ENCODE peak calls at places on chromosomes 2 and 18, in ten cellular contexts. Y, E, K, N, X, J, P, Z, C and D are unnamed samples.

GRCh38 chr2:176637497-176638166 is 368.4 kb downstream of the MTX2 start:
- DNase-seq in E (peak; percentile 34), X (peak; percentile 82), J (peak; percentile 18), N (peak; percentile 24), C (peak; percentile 52), Y (peak; percentile 70), P (peak; percentile 86), Z (no peak), K (peak; percentile 80), D (no peak)

GRCh38 chr2:25286025-25286400 is 55.7 kb downstream of the DNMT3A start:
- DNase-seq in N (no peak), C (peak; percentile 85), Z (no peak), J (no peak), K (peak; percentile 76), X (no peak), E (peak; percentile 44), Y (no peak), P (no peak), D (no peak)

GRCh38 chr18:75809392-75809791 is 381.9 kb upstream of the SMIM21 start:
- DNase-seq in C (no peak), P (no peak), X (no peak), Z (no peak), Y (no peak), K (no peak), J (no peak), E (peak; percentile 16), N (no peak), D (no peak)

GRCh38 chr2:172288603-172289002 is 138.8 kb upstream of the ITGA6 start:
- DNase-seq in X (no peak), J (no peak), C (no peak), P (peak; percentile 34), E (no peak), K (peak; percentile 16), Z (no peak), Y (no peak), N (no peak), D (no peak)

GRCh38 chr2:33529771-33530481 is 53.5 kb downstream of the RASGRP3 start:
- DNase-seq in C (no peak), K (no peak), E (no peak), X (no peak), Z (no peak), J (peak; percentile 85), N (peak; percentile 99), Y (no peak), P (peak; percentile 98), D (no peak)

GRCh38 chr2:48578313-48578712 is 39.3 kb upstream of the GTF2A1L start:
- DNase-seq in E (no peak), K (no peak), C (no peak), Y (no peak), N (no peak), P (no peak), X (no peak), Z (no peak), J (no peak), D (no peak)

GRCh38 chr18:48756511-48757226 is 194.1 kb downstream of the SMAD7 start:
- DNase-seq in X (no peak), K (no peak), P (no peak), Y (no peak), E (no peak), N (no peak), Z (no peak), J (no peak), C (no peak), D (no peak)

GRCh38 chr18:48949051-48949605 is 1.6 kb downstream of the SMAD7 start:
- DNase-seq in N (peak; percentile 64), K (no peak), Z (no peak), C (peak; percentile 86), X (peak; percentile 84), J (no peak), E (peak; percentile 82), Y (peak; percentile 85), P (peak; percentile 67), D (no peak)

GRCh38 chr2:128868686-128869551 is 550.3 kb upstream of the HS6ST1 start:
- DNase-seq in X (no peak), N (no peak), P (peak; percentile 63), C (no peak), K (no peak), Y (no peak), Z (no peak), J (no peak), E (no peak), D (no peak)

GRCh38 chr2:64649013-64649484 is 4.7 kb downstream of the SERTAD2 start:
- DNase-seq in X (no peak), K (no peak), C (no peak), E (peak; percentile 50), J (no peak), Z (no peak), P (no peak), Y (no peak), N (no peak), D (no peak)

GRCh38 chr2:166135152-166135848 is 7.5 kb upstream of the SCN1A start:
- DNase-seq in X (no peak), Z (no peak), J (no peak), C (no peak), K (no peak), P (no peak), E (no peak), Y (no peak), N (no peak), D (no peak)

GRCh38 chr2:162072976-162073775 is 839 bp downstream of the DPP4 start:
- DNase-seq in Z (no peak), Y (peak; percentile 70), C (peak; percentile 53), K (peak; percentile 77), J (peak; percentile 23), P (peak; percentile 50), E (peak; percentile 14), N (peak; percentile 41), X (no peak), D (no peak)

GRCh38 chr2:7029291-7030059 is 112.3 kb downstream of the RNF144A start:
- DNase-seq in P (no peak), Z (no peak), Y (no peak), E (no peak), X (no peak), K (no peak), J (no peak), N (no peak), C (no peak), D (no peak)

GRCh38 chr2:173948827-173949226 is 16.3 kb downstream of the SP3 start:
- DNase-seq in J (no peak), E (no peak), Y (no peak), P (no peak), Z (no peak), C (no peak), N (no peak), K (no peak), X (no peak), D (no peak)

GRCh38 chr18:78798402-78799175 is 181.0 kb upstream of the SALL3 start:
- DNase-seq in Z (peak; percentile 48), K (no peak), J (no peak), N (no peak), E (no peak), C (no peak), Y (peak; percentile 48), P (no peak), X (peak; percentile 68), D (no peak)
- H3K9me3 ChIP-seq in Z (no peaks in the 10 kb centered on the region), K (no peaks in the 10 kb centered on the region), J (no peaks in the 10 kb centered on the region), N (peaks cover 5% of the 10 kb centered on the region), E (no peaks in the 10 kb centered on the region), C (no peaks in the 10 kb centered on the region), Y (no peaks in the 10 kb centered on the region), P (no peaks in the 10 kb centered on the region), X (no peaks in the 10 kb centered on the region), D (no peaks in the 10 kb centered on the region)

GRCh38 chr2:144429396-144430112 is 90.4 kb downstream of the ZEB2 start:
- DNase-seq in N (no peak), C (no peak), K (no peak), J (no peak), E (no peak), Y (no peak), Z (no peak), P (no peak), X (no peak), D (no peak)
- H3K27ac ChIP-seq in N (no peak overlapping the region), C (peak overlapping the region; percentile 68), K (no peak overlapping the region), J (no peak overlapping the region), E (peak overlapping the region; percentile 67), Y (no peak overlapping the region), Z (peak overlapping the region; percentile 84), P (no peak overlapping the region), X (peak overlapping the region; percentile 34), D (peak overlapping the region; percentile 65)

DNA sequence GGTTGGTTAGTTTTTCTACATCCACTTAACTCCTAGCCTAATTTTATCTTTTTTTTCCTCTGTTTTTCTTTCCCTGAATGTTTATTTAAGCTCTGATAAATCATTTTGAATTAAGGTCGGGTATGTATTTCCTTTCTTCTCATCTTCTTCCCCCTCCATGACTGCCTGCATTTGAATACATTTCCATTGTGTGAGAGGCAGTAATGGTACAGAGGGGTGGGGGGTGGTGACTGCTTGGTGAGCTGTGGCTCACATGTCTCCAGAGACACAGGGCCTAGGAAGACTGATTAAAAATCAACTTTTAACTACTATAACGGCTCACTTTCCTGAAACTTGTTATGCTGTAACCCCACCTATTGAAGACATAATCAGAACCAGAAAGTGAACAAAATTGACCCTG is 58.0 kb downstream of the NEDD4L start:
- DNase-seq in X (no peak), J (no peak), K (peak; percentile 21), C (no peak), E (no peak), N (no peak), P (no peak), Z (no peak), Y (no peak), D (no peak)
- H3K4me3 ChIP-seq in X (no peak overlapping the region), J (no peak overlapping the region), K (no peak overlapping the region), C (no peak overlapping the region), E (no peak overlapping the region), N (no peak overlapping the region), P (no peak overlapping the region), Z (no peak overlapping the region), Y (no peak overlapping the region), D (no peak overlapping the region)

GRCh38 chr2:82259551-82259950 is 1955.0 kb upstream of the LRRTM1 start:
- DNase-seq in J (no peak), X (no peak), Y (no peak), C (no peak), N (no peak), K (no peak), P (no peak), Z (no peak), E (no peak), D (no peak)

GRCh38 chr2:82256983-82257382 is 1952.4 kb upstream of the LRRTM1 start:
- DNase-seq in Y (no peak), K (no peak), C (no peak), N (no peak), X (no peak), Z (no peak), E (no peak), J (no peak), P (no peak), D (no peak)

GRCh38 chr2:82258151-82258550 is 1953.6 kb upstream of the LRRTM1 start:
- DNase-seq in K (no peak), E (no peak), C (no peak), X (no peak), P (no peak), Y (no peak), N (no peak), J (no peak), Z (no peak), D (no peak)

GRCh38 chr2:82254728-82255127 is 1950.2 kb upstream of the LRRTM1 start:
- DNase-seq in Z (no peak), Y (no peak), E (no peak), N (no peak), K (no peak), X (no peak), P (no peak), J (no peak), C (no peak), D (no peak)

DNA sequence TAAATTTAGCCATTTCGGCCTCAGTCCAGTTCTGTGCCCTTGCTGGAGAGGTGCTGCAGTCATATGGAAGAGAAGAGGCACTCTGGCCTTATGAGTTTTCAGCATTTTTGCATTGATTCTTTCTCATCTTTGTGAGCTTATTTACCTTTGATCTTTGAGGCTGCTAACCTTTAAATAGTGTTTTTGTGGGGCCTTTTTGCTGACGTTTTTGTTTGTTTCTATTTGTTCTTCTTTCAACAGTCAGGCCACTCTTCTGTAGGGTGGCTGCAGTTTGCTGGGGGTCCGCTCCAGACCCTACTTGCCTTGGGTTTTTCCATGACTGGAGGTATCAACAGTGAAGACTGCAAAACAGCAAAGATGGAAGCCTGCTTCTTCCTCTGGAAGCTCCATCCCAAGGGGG is 1951.7 kb upstream of the LRRTM1 start:
- DNase-seq in E (no peak), P (no peak), J (no peak), K (no peak), Z (no peak), X (no peak), C (no peak), N (no peak), Y (no peak), D (no peak)
- H3K9me3 ChIP-seq in E (peaks cover 7% of the 10 kb centered on the region), P (no peaks in the 10 kb centered on the region), J (no peaks in the 10 kb centered on the region), K (peaks cover 33% of the 10 kb centered on the region), Z (no peaks in the 10 kb centered on the region), X (peaks cover 38% of the 10 kb centered on the region), C (no peaks in the 10 kb centered on the region), N (peaks cover 20% of the 10 kb centered on the region), Y (no peaks in the 10 kb centered on the region), D (no peaks in the 10 kb centered on the region)